ENCODE peak calls at places on chromosomes 7 and 10, in six cellular contexts. T, P, U, D, E and V are unnamed samples.

GRCh38 chr10:71688256-71688655 is 31.3 kb downstream of the C10orf105 start:
- DNase-seq in T (no peak), P (no peak), U (no peak), D (no peak), E (no peak), V (no peak)

GRCh38 chr7:28768577-28769147 is 189.5 kb downstream of the TRIL start:
- DNase-seq in T (no peak), P (no peak), U (peak), D (no peak), E (peak), V (peak)

GRCh38 chr10:58782876-58783859 is 270.5 kb downstream of the BICC1 start:
- DNase-seq in T (no peak), P (no peak), U (no peak), D (no peak), E (peak), V (no peak)

GRCh38 chr7:154864531-154864908 is 138.4 kb downstream of the PAXIP1 start:
- DNase-seq in T (no peak), P (no peak), U (no peak), D (no peak), E (no peak), V (no peak)

GRCh38 chr7:70539196-70539595 is 592.7 kb upstream of the GALNT17 start:
- DNase-seq in T (no peak), P (peak), U (no peak), D (no peak), E (no peak), V (no peak)

GRCh38 chr10:96740579-96741281 is 20.4 kb upstream of the PIK3AP1 start:
- DNase-seq in T (no peak), P (no peak), U (no peak), D (no peak), E (no peak), V (no peak)

GRCh38 chr10:124648738-124649137 is 95.4 kb downstream of the FAM53B start:
- DNase-seq in T (no peak), P (no peak), U (peak), D (peak), E (peak), V (peak)

GRCh38 chr10:6299234-6299633 is 96.5 kb downstream of the PFKFB3 start:
- DNase-seq in T (no peak), P (no peak), U (peak), D (no peak), E (no peak), V (peak)

GRCh38 chr7:84364708-84365107 is 170.1 kb upstream of the SEMA3A start:
- DNase-seq in T (no peak), P (no peak), U (peak), D (no peak), E (peak), V (no peak)

GRCh38 chr10:75492151-75492550 is 60.7 kb downstream of the LRMDA start:
- DNase-seq in T (no peak), P (no peak), U (no peak), D (no peak), E (no peak), V (no peak)

GRCh38 chr10:33123680-33124079 is 165.7 kb upstream of the ITGB1 start:
- DNase-seq in T (no peak), P (no peak), U (no peak), D (no peak), E (no peak), V (no peak)

GRCh38 chr10:101780818-101781654 is 2.2 kb downstream of the NPM3 start:
- DNase-seq in T (peak), P (no peak), U (peak), D (peak), E (peak), V (no peak)

GRCh38 chr10:30155401-30155800 is 96.0 kb upstream of the JCAD start:
- DNase-seq in T (no peak), P (no peak), U (no peak), D (no peak), E (peak), V (no peak)

DNA sequence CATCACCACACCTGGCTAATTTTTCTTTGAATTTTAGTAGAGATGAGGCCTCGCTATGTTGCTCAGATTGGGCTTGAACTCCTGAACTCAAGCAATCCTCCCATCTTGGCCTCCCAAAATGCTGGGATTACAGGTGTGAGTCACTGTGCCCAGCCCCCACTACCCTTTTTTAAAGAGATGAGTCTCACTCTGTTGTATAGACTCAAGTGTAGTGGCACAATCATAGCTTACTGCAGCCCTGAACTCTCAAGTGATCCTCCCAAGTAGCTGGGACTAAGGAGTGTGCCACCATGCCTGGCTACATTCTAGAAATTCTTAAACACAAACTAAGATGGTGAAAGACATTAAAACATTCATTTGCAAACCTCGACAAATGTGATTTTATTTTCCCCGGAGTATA is 12.6 kb downstream of the SYPL1 start:
- DNase-seq in T (no peak), P (no peak), U (no peak), D (no peak), E (no peak), V (no peak)
- H3K27ac ChIP-seq in T (no peak), P (no peak), U (no peak), D (no peak), E (no peak), V (no peak)

GRCh38 chr7:110909102-110909501 is 181.8 kb upstream of the LRRN3 start:
- DNase-seq in T (no peak), P (peak), U (no peak), D (no peak), E (no peak), V (no peak)

GRCh38 chr7:110911632-110912031 is 179.3 kb upstream of the LRRN3 start:
- DNase-seq in T (no peak), P (no peak), U (no peak), D (no peak), E (no peak), V (no peak)

DNA sequence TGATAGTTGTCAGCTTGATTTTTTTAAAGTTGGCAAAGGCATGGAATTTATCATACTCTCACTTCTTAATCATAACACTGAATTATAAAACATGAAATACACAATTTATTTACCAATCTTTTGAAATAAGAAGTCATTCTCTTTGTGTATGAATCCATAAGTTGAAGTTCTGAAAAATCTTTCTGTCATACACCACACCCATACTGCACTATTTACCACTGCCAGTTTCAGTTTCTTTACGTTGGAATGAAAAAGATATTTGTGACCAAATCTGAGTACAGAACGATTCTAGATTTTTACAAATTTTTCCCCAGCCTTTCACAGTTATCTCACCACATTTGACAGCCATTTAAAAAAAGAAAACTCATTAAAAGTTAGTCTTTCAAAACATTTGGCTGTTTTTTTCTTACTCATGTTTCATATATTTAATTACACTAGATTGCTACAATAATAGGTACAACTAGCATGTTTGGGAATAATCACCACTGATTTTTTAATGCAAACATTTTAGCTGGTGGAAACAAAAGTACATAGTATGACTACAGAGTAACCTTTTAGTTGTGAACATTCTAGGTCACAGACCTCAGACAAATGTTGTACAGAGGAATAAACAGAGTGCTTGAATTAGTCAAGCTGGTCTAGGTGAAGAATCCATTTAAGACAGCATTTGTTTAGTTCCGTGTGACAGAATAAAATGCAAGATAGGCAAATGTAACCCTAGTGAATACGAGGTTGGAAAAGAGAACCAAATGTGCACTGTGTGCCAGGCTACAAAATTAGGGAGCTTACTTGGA is 185.0 kb upstream of the LRRN3 start:
- DNase-seq in T (no peak), P (no peak), U (no peak), D (no peak), E (no peak), V (no peak)
- H3K27ac ChIP-seq in T (no peak), P (no peak), U (no peak), D (no peak), E (no peak), V (no peak)

DNA sequence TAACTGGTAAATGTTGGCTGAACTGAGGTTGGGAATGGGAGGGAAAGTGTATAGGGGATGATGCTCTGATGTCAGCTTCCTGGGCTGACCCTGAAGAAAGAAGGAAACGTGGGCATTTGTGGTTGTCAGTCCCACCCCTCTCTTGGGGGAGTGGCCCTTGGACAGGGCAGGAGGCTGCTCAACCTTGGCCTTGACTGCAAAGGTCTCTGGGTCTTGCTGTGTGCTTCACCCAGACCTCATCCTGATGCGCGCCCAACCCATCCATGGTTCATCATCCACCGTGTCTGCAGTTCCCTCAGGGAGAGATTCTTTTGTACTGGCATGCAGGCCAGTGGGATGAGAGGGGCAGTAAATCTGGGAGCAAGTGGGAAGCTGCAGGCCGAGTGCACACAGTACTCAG is 4.7 kb upstream of the ZYX start:
- DNase-seq in T (no peak), P (no peak), U (no peak), D (no peak), E (no peak), V (no peak)
- H3K27ac ChIP-seq in T (no peak), P (no peak), U (no peak), D (peak), E (no peak), V (no peak)

GRCh38 chr7:106047146-106047545 is 65.0 kb downstream of the SYPL1 start:
- DNase-seq in T (no peak), P (no peak), U (no peak), D (no peak), E (no peak), V (no peak)
- H3K27ac ChIP-seq in T (no peak), P (no peak), U (no peak), D (no peak), E (no peak), V (no peak)

DNA sequence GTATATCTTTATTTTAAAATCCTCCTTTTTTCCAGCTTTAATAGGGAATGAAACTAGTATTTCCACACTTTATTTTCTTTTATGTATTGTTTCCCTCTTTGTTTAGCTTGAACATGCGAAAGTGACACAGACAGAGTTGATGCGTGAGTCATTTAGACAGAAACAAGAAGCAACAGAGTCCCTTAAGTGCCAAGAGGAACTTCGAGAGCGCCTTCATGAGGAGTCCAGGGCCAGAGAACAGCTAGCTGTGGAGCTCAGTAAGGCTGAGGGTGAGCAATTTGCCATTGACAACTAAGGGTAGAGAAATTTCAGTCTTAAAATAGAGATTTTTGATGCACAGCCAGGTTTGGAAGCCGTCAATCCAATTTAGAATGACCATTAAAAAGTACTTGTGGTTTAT is 73.1 kb downstream of the CYP51A1 start:
- DNase-seq in T (no peak), P (no peak), U (peak), D (no peak), E (no peak), V (peak)
- H3K27ac ChIP-seq in T (no peak), P (no peak), U (no peak), D (no peak), E (no peak), V (peak)